ENCODE peak calls at places on chromosomes 3 and 15, in five cellular contexts. S, G, Z, J and E are unnamed samples.

GRCh38 chr15:100994597-100995446 is 75.7 kb downstream of the LRRK1 start:
- DNase-seq in S (no peak), G (no peak), Z (no peak), J (no peak), E (no peak)

GRCh38 chr15:35991386-35991785 is 445.4 kb upstream of the DPH6 start:
- DNase-seq in G (no peak), S (no peak), Z (no peak), J (no peak), E (no peak)

GRCh38 chr3:194268659-194269487 is 82.3 kb downstream of the CPN2 start:
- DNase-seq in G (no peak), J (no peak), S (no peak), Z (no peak), E (no peak)

GRCh38 chr3:9399746-9400145 is 2.3 kb downstream of the SETD5 start:
- DNase-seq in G (peak; percentile 71), Z (peak; percentile 89), J (peak; percentile 70), S (peak; percentile 75), E (peak; percentile 82)

GRCh38 chr3:149771652-149772271 is 19.5 kb upstream of the COMMD2 start:
- DNase-seq in J (peak; percentile 57), G (peak; percentile 18), S (peak; percentile 21), Z (no peak), E (no peak)

GRCh38 chr15:99014803-99015676 is 7.4 kb upstream of the PGPEP1L start:
- DNase-seq in Z (peak; percentile 62), J (peak; percentile 80), S (peak; percentile 65), G (peak; percentile 45), E (peak; percentile 34)

GRCh38 chr3:65146149-65146548 is 458.3 kb upstream of the ADAMTS9 start:
- DNase-seq in S (no peak), J (no peak), Z (peak; percentile 67), G (no peak), E (no peak)

GRCh38 chr15:58957101-58957973 is 23.9 kb upstream of the SLTM start:
- DNase-seq in J (peak; percentile 39), G (no peak), S (peak; percentile 19), Z (no peak), E (no peak)

GRCh38 chr15:86155551-86155950 is 75.9 kb downstream of the AGBL1 start:
- DNase-seq in S (no peak), G (no peak), Z (no peak), J (no peak), E (no peak)

GRCh38 chr15:36075333-36075732 is 504.1 kb upstream of the CDIN1 start:
- DNase-seq in J (no peak), S (no peak), Z (no peak), G (no peak), E (no peak)

GRCh38 chr3:43144811-43145490 is 39.1 kb upstream of the POMGNT2 start:
- DNase-seq in Z (peak; percentile 44), G (no peak), S (no peak), J (no peak), E (no peak)

GRCh38 chr15:96783746-96784145 is 453.2 kb downstream of the NR2F2 start:
- DNase-seq in Z (no peak), G (no peak), J (no peak), S (no peak), E (no peak)

GRCh38 chr3:106176734-106177133 is 307.9 kb upstream of the CBLB start:
- DNase-seq in J (no peak), Z (peak; percentile 23), G (no peak), S (no peak), E (no peak)

GRCh38 chr15:75727031-75727531 is 14.4 kb upstream of the CSPG4 start:
- DNase-seq in G (no peak), J (no peak), Z (no peak), S (no peak), E (no peak)

GRCh38 chr3:23760871-23761373 is 44.8 kb upstream of the UBE2E1 start:
- DNase-seq in S (no peak), Z (no peak), J (no peak), G (no peak), E (no peak)

GRCh38 chr15:69540622-69541021 is 88.0 kb downstream of the RPLP1 start:
- DNase-seq in S (no peak), J (no peak), G (no peak), Z (no peak), E (no peak)

GRCh38 chr3:157705258-157705657 is 202.0 kb upstream of the VEPH1 start:
- DNase-seq in G (no peak), J (no peak), S (no peak), Z (no peak), E (no peak)

GRCh38 chr3:105387122-105387751 is 20.5 kb downstream of the ALCAM start:
- DNase-seq in S (no peak), G (no peak), J (no peak), Z (peak; percentile 66), E (no peak)

GRCh38 chr3:8596706-8597514 is 47.7 kb downstream of the SSUH2 start:
- DNase-seq in G (no peak), Z (no peak), S (no peak), J (no peak), E (no peak)

GRCh38 chr3:57557088-57557537 is 1.0 kb downstream of the PDE12 start:
- DNase-seq in S (no peak), Z (peak; percentile 34), G (no peak), J (peak; percentile 34), E (no peak)

GRCh38 chr3:72995337-72995736 is 1.3 kb upstream of the PPP4R2 start:
- DNase-seq in Z (no peak), G (no peak), J (no peak), S (peak; percentile 20), E (no peak)

GRCh38 chr3:159765025-159765859 is 223.4 kb upstream of the IL12A start:
- DNase-seq in S (peak; percentile 83), J (peak; percentile 41), G (peak; percentile 69), Z (peak; percentile 99), E (peak; percentile 70)

GRCh38 chr3:13623101-13623654 is 74.3 kb downstream of the FBLN2 start:
- DNase-seq in G (no peak), S (no peak), Z (peak; percentile 35), J (peak; percentile 31), E (no peak)

GRCh38 chr15:84703808-84704207 is 12.1 kb downstream of the SEC11A start:
- DNase-seq in S (no peak), G (no peak), J (no peak), Z (no peak), E (no peak)

GRCh38 chr3:157160652-157161480 is 919 bp upstream of the CCNL1 start:
- DNase-seq in J (peak; percentile 89), G (peak; percentile 79), Z (peak; percentile 92), S (peak; percentile 88), E (peak; percentile 88)

GRCh38 chr15:49101536-49101935 is 53.9 kb downstream of the COPS2 start:
- DNase-seq in J (no peak), G (no peak), S (no peak), Z (peak; percentile 66), E (no peak)

GRCh38 chr3:31947671-31948091 is 33.4 kb downstream of the OSBPL10 start:
- DNase-seq in G (no peak), J (peak; percentile 32), Z (no peak), S (no peak), E (no peak)

GRCh38 chr3:49871536-49872157 is 1.9 kb upstream of the CAMKV start:
- DNase-seq in S (no peak), G (no peak), J (no peak), Z (no peak), E (no peak)

GRCh38 chr3:183946037-183946436 is 61.4 kb upstream of the PARL start:
- DNase-seq in J (no peak), G (no peak), S (no peak), Z (no peak), E (no peak)
- H3K36me3 ChIP-seq in J (peaks cover 46% of the 10 kb centered on the region), G (peaks cover 100% of the 10 kb centered on the region), S (no peaks in the 10 kb centered on the region), Z (peaks cover 18% of the 10 kb centered on the region), E (peaks cover 100% of the 10 kb centered on the region)

DNA sequence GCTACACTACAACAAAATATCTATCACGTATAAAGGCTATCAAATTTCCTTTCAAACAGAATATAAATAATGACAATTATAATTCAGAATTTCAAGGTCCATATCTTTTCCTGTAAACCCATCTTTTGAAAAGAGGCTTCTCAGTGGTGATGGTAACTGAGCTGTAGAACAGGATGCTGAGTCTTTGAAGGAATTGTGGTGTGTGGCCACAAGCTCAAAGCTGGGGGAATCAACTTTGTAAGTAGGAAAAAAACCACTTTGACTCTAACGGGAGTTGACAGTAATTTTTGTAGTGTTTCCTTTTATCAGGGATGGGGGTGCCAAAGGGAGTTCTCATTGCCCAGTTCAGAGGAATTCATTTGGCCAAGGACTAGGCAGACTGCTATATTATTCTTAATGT is 13.3 kb upstream of the ZCWPW2 start:
- DNase-seq in Z (no peak), G (no peak), J (no peak), S (no peak), E (no peak)
- H3K36me3 ChIP-seq in Z (peaks cover 17% of the 10 kb centered on the region), G (peaks cover 95% of the 10 kb centered on the region), J (no peaks in the 10 kb centered on the region), S (no peaks in the 10 kb centered on the region), E (peaks cover 56% of the 10 kb centered on the region)

DNA sequence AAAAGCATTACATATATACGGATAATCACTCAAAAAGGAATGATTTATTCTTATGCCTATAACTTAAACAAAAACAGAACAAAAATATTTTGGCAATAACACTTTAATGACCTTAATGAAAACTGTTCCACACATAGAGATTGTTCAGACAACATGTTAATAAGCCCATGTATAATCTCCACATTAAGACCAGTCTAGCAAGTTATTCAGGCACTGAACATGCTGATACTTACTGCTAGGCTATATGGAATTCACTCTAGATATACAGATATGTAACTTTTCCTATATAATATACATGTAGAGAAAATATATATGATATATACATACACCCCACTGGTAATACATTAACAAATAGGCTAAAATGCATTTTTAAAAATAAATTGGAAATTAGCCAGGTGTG is 43.8 kb upstream of the USP50 start:
- DNase-seq in S (no peak), G (no peak), J (no peak), Z (no peak), E (no peak)
- H3K36me3 ChIP-seq in S (no peaks in the 10 kb centered on the region), G (peaks cover 100% of the 10 kb centered on the region), J (peaks cover 45% of the 10 kb centered on the region), Z (peaks cover 51% of the 10 kb centered on the region), E (peaks cover 98% of the 10 kb centered on the region)

GRCh38 chr3:25633919-25634318 is 30.8 kb downstream of the TOP2B start:
- DNase-seq in Z (no peak), S (no peak), G (no peak), J (no peak), E (no peak)
- H3K36me3 ChIP-seq in Z (peaks cover 34% of the 10 kb centered on the region), S (no peaks in the 10 kb centered on the region), G (peaks cover 91% of the 10 kb centered on the region), J (peaks cover 10% of the 10 kb centered on the region), E (peaks cover 84% of the 10 kb centered on the region)

DNA sequence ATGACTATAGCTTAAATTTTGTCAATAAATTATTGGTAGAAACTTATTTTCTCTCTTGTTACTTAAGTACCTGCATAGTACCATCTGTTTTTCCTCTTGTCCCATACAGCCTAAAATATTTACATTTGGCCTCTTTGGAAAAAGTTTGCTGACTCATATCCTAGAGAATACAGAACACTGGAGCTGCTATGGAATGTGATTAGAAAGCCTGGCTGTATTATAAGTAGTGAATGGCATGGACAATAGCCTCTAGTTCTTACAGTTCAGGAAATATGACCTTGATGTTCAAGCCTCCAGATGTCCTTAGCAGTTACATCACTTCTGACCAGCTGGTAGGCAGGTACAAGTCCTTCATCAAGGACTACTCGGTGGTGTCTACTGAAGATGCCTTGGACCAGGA is 28.3 kb downstream of the ST8SIA2 start:
- DNase-seq in S (no peak), Z (peak; percentile 55), J (no peak), G (no peak), E (no peak)
- H3K36me3 ChIP-seq in S (no peaks in the 10 kb centered on the region), Z (no peaks in the 10 kb centered on the region), J (no peaks in the 10 kb centered on the region), G (no peaks in the 10 kb centered on the region), E (no peaks in the 10 kb centered on the region)

GRCh38 chr3:154275308-154275707 is 49.0 kb downstream of the DHX36 start:
- DNase-seq in G (no peak), Z (no peak), J (no peak), S (no peak), E (no peak)
- H3K36me3 ChIP-seq in G (peaks cover 92% of the 10 kb centered on the region), Z (peaks cover 66% of the 10 kb centered on the region), J (peaks cover 22% of the 10 kb centered on the region), S (no peaks in the 10 kb centered on the region), E (peaks cover 66% of the 10 kb centered on the region)